ENCODE peak calls at places on chromosomes 4 and X, in four cellular contexts. One of them, this sample, is unnamed.

GRCh38 chrX:7987160-7987992 is 60.2 kb upstream of the PNPLA4 start:
- DNase-seq in heart left ventricle: no peak
- DNase-seq in neural crest cell: no peak
- DNase-seq in MM.1S: no peak
- DNase-seq in this sample: no peak

GRCh38 chrX:139949703-139950102 is 15.6 kb downstream of the CXorf66 start:
- DNase-seq in MM.1S: no peak
- DNase-seq in heart left ventricle: no peak
- DNase-seq in neural crest cell: no peak
- DNase-seq in this sample: no peak

GRCh38 chr4:80078361-80079092 is 5.5 kb upstream of the ANTXR2 start:
- DNase-seq in heart left ventricle: no peak
- DNase-seq in neural crest cell: no peak
- DNase-seq in MM.1S: no peak
- DNase-seq in this sample: no peak

GRCh38 chrX:10041383-10041782 is 74.2 kb downstream of the CLDN34 start:
- DNase-seq in MM.1S: no peak
- DNase-seq in heart left ventricle: no peak
- DNase-seq in neural crest cell: no peak
- DNase-seq in this sample: no peak

GRCh38 chr4:17029432-17029831 is 131.0 kb upstream of the LDB2 start:
- DNase-seq in heart left ventricle: no peak
- DNase-seq in neural crest cell: no peak
- DNase-seq in MM.1S: no peak
- DNase-seq in this sample: no peak

GRCh38 chr4:113355550-113356371 is 306.3 kb downstream of the ANK2 start:
- DNase-seq in MM.1S: peak
- DNase-seq in neural crest cell: no peak
- DNase-seq in heart left ventricle: peak
- DNase-seq in this sample: peak

GRCh38 chr4:106773106-106773905 is 262.8 kb downstream of the DKK2 start:
- DNase-seq in neural crest cell: no peak
- DNase-seq in heart left ventricle: no peak
- DNase-seq in MM.1S: no peak
- DNase-seq in this sample: no peak

GRCh38 chr4:20624783-20625364 is 75.4 kb upstream of the PACRGL start:
- DNase-seq in neural crest cell: no peak
- DNase-seq in MM.1S: no peak
- DNase-seq in heart left ventricle: no peak
- DNase-seq in this sample: no peak

GRCh38 chr4:147090486-147090885 is 144.8 kb upstream of the TTC29 start:
- DNase-seq in MM.1S: no peak
- DNase-seq in neural crest cell: no peak
- DNase-seq in heart left ventricle: no peak
- DNase-seq in this sample: no peak

GRCh38 chrX:11886745-11887144 is 128.7 kb downstream of the MSL3 start:
- DNase-seq in MM.1S: no peak
- DNase-seq in neural crest cell: no peak
- DNase-seq in heart left ventricle: no peak
- DNase-seq in this sample: no peak

GRCh38 chr4:162852642-162853041 is 314.0 kb downstream of the NAF1 start:
- DNase-seq in heart left ventricle: no peak
- DNase-seq in neural crest cell: no peak
- DNase-seq in MM.1S: no peak
- DNase-seq in this sample: no peak

GRCh38 chr4:4386296-4386735 is 586 bp upstream of the NSG1 start:
- DNase-seq in MM.1S: no peak
- DNase-seq in heart left ventricle: no peak
- DNase-seq in neural crest cell: no peak
- DNase-seq in this sample: no peak

GRCh38 chr4:168711197-168712120 is 214.6 kb downstream of the PALLD start:
- DNase-seq in MM.1S: no peak
- DNase-seq in neural crest cell: no peak
- DNase-seq in heart left ventricle: no peak
- DNase-seq in this sample: no peak

GRCh38 chr4:38860788-38861424 is 4.3 kb upstream of the TLR6 start:
- DNase-seq in heart left ventricle: no peak
- DNase-seq in neural crest cell: peak
- DNase-seq in MM.1S: peak
- DNase-seq in this sample: peak

GRCh38 chr4:145487626-145488025 is 6.0 kb downstream of the SMAD1 start:
- DNase-seq in neural crest cell: no peak
- DNase-seq in MM.1S: peak
- DNase-seq in heart left ventricle: no peak
- DNase-seq in this sample: no peak

GRCh38 chr4:123939621-123940020 is 543.0 kb downstream of the SPRY1 start:
- DNase-seq in MM.1S: no peak
- DNase-seq in neural crest cell: no peak
- DNase-seq in heart left ventricle: no peak
- DNase-seq in this sample: no peak

GRCh38 chr4:3781193-3781886 is 15.2 kb downstream of the ADRA2C start:
- DNase-seq in heart left ventricle: no peak
- DNase-seq in neural crest cell: no peak
- DNase-seq in MM.1S: no peak
- DNase-seq in this sample: no peak

GRCh38 chr4:158670975-158671664 is 567 bp downstream of the C4orf46 start:
- DNase-seq in heart left ventricle: peak
- DNase-seq in neural crest cell: peak
- DNase-seq in MM.1S: peak
- DNase-seq in this sample: peak

GRCh38 chrX:16870861-16871584 is 861 bp upstream of the RBBP7 start:
- DNase-seq in heart left ventricle: peak
- DNase-seq in MM.1S: no peak
- DNase-seq in neural crest cell: peak
- DNase-seq in this sample: peak

GRCh38 chrX:30875957-30876356 is 13.1 kb downstream of the TAB3 start:
- DNase-seq in heart left ventricle: no peak
- DNase-seq in neural crest cell: no peak
- DNase-seq in MM.1S: no peak
- DNase-seq in this sample: no peak

GRCh38 chrX:102155806-102156179 is at the start of gene BEX5:
- DNase-seq in heart left ventricle: peak
- DNase-seq in neural crest cell: peak
- DNase-seq in MM.1S: peak
- DNase-seq in this sample: peak

GRCh38 chr4:8534129-8534528 is 46.1 kb upstream of the GPR78 start:
- DNase-seq in neural crest cell: no peak
- DNase-seq in MM.1S: peak
- DNase-seq in heart left ventricle: no peak
- DNase-seq in this sample: peak

GRCh38 chr4:186695392-186695791 is 28.3 kb downstream of the FAT1 start:
- DNase-seq in heart left ventricle: no peak
- DNase-seq in MM.1S: no peak
- DNase-seq in neural crest cell: no peak
- DNase-seq in this sample: no peak

DNA sequence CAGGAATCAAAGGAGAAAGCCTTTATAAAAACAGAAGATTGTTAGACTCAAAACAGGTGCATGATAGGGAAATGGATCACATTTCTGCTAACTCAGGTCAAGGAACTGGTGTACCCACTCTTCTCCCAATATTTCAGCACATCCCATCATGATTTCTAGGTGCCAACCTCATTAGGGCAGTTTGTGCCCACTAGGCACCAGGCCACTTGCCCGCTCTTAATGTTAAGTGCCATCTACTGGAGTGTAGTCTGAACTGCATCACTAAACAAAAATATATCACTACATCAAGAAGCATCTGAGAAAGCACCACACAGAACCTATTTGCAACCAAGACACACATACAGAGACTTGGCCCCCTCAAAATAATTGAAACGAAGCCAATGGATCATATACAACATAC is 140.4 kb upstream of the GRID2 start:
- DNase-seq in heart left ventricle: no peak
- DNase-seq in MM.1S: peak
- DNase-seq in neural crest cell: no peak
- DNase-seq in this sample: no peak
- TF ChIP-seq CTCF in heart left ventricle: no peak
- TF ChIP-seq CTCF in MM.1S: peak
- TF ChIP-seq CTCF in neural crest cell: peak
- TF ChIP-seq CTCF in this sample: no peak

DNA sequence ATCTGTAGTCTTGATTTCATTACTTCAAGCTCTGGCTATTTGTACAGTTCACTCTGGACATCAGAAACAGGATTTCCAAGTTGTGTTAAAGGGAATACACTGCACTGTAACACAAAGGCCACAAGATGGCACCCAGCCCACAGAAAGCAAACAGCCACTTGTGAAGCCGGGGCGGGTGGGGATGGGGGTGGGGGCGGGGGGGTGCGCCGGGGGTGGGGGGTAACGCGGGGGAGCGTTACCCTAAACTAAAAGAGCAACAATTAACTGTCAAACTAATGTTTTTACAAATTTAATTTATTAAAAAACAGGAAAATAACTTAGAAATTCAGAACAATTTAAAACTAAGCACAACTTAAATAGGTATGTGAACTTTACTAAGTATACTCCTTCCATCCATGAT is 27.3 kb downstream of the PRDX4 start:
- DNase-seq in neural crest cell: peak
- DNase-seq in heart left ventricle: peak
- DNase-seq in MM.1S: peak
- DNase-seq in this sample: peak
- TF ChIP-seq CTCF in neural crest cell: peak
- TF ChIP-seq CTCF in heart left ventricle: peak
- TF ChIP-seq CTCF in MM.1S: peak
- TF ChIP-seq CTCF in this sample: peak

GRCh38 chr4:139767585-139767984 is 102.0 kb downstream of the MGST2 start:
- DNase-seq in neural crest cell: no peak
- DNase-seq in heart left ventricle: no peak
- DNase-seq in MM.1S: no peak
- DNase-seq in this sample: no peak

GRCh38 chr4:139769355-139769754 is 103.7 kb downstream of the MGST2 start:
- DNase-seq in MM.1S: no peak
- DNase-seq in heart left ventricle: no peak
- DNase-seq in neural crest cell: no peak
- DNase-seq in this sample: no peak

GRCh38 chr4:139770361-139770760 is 104.7 kb downstream of the MGST2 start:
- DNase-seq in MM.1S: no peak
- DNase-seq in heart left ventricle: peak
- DNase-seq in neural crest cell: no peak
- DNase-seq in this sample: no peak

GRCh38 chr4:139768366-139768765 is 102.7 kb downstream of the MGST2 start:
- DNase-seq in neural crest cell: no peak
- DNase-seq in MM.1S: no peak
- DNase-seq in heart left ventricle: no peak
- DNase-seq in this sample: no peak

GRCh38 chr4:139768913-139769312 is 103.3 kb downstream of the MGST2 start:
- DNase-seq in heart left ventricle: no peak
- DNase-seq in MM.1S: no peak
- DNase-seq in neural crest cell: no peak
- DNase-seq in this sample: no peak
- TF ChIP-seq CTCF in heart left ventricle: no peak
- TF ChIP-seq CTCF in MM.1S: no peak
- TF ChIP-seq CTCF in neural crest cell: peak
- TF ChIP-seq CTCF in this sample: no peak

DNA sequence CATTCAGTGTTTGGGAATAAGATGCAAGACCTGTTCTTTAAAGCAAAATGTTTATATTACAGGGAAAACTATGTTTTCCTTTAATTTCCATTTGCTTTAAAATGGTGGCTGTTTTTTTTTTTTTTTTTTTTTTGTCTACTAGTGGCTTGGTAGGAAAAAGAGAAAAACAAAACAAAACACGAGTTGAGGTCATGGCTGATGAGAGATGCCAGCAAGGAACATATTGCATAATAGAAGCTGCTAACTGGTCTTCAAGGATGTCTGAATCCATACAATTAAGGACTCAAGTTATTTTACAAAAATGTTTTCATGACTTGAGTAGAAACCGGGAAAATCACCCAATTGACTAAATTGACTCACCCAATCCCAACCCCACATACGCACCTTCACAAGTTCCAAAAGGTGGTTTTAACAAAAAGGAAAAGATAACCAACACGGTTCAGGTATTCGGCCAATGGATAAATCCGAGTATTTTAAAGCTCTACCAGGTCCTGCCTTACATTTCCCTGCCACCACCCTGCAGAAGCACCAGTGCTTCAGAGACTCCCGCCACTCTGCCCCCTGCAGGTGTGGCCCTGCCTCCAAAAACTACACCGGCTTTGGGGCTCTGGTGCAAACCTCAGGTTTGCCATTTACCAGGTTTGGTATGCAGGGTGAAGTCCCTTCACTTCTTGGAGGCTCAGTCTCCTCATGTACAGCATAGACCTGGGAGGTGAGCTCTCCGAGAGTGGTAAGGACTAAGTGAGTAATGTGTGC is 27.1 kb downstream of the PIR start:
- DNase-seq in neural crest cell: no peak
- DNase-seq in heart left ventricle: no peak
- DNase-seq in MM.1S: no peak
- DNase-seq in this sample: no peak
- TF ChIP-seq CTCF in neural crest cell: peak
- TF ChIP-seq CTCF in heart left ventricle: no peak
- TF ChIP-seq CTCF in MM.1S: no peak
- TF ChIP-seq CTCF in this sample: no peak

GRCh38 chr4:70687821-70688794 is at the start of gene UTP3:
- DNase-seq in MM.1S: peak
- DNase-seq in heart left ventricle: peak
- DNase-seq in neural crest cell: peak
- DNase-seq in this sample: peak
- TF ChIP-seq CTCF in MM.1S: peak
- TF ChIP-seq CTCF in heart left ventricle: peak
- TF ChIP-seq CTCF in neural crest cell: peak
- TF ChIP-seq CTCF in this sample: peak

GRCh38 chrX:47430925-47431324 is 52.1 kb downstream of the ZNF41 start:
- DNase-seq in neural crest cell: no peak
- DNase-seq in heart left ventricle: no peak
- DNase-seq in MM.1S: no peak
- DNase-seq in this sample: no peak
- TF ChIP-seq CTCF in neural crest cell: no peak
- TF ChIP-seq CTCF in heart left ventricle: no peak
- TF ChIP-seq CTCF in MM.1S: no peak
- TF ChIP-seq CTCF in this sample: no peak

GRCh38 chr4:71130827-71131603 is 137.6 kb downstream of the DCK start:
- DNase-seq in MM.1S: no peak
- DNase-seq in heart left ventricle: no peak
- DNase-seq in neural crest cell: no peak
- DNase-seq in this sample: no peak
- TF ChIP-seq CTCF in MM.1S: no peak
- TF ChIP-seq CTCF in heart left ventricle: no peak
- TF ChIP-seq CTCF in neural crest cell: no peak
- TF ChIP-seq CTCF in this sample: no peak

GRCh38 chrX:153689654-153690465 is 2.1 kb downstream of the SLC6A8 start:
- DNase-seq in heart left ventricle: peak
- DNase-seq in neural crest cell: no peak
- DNase-seq in MM.1S: no peak
- DNase-seq in this sample: peak
- TF ChIP-seq CTCF in heart left ventricle: no peak
- TF ChIP-seq CTCF in neural crest cell: peak
- TF ChIP-seq CTCF in MM.1S: no peak
- TF ChIP-seq CTCF in this sample: no peak